ENCODE peak calls at places on chromosomes 11 and 22, in nine cellular contexts. R is naive thymus-derived CD8-positive, alpha-beta T cell; O is GM23248; G is choroid plexus epithelial cell; X is stimulated activated CD4-positive, alpha-beta T cell treated with anti-CD3 and anti-CD28 coated beads, Interleukin-1b, Interleukin-23, amount 100 ng/mL, for 1 hour; V is KG1; M is lung microvascular endothelial cell; L is NCI-H446; N is endodermal cell. B is an unnamed sample.

GRCh38 chr11:100827934-100828661 is 141.0 kb downstream of the ARHGAP42 start:
- DNase-seq in R (no peak), O (peak; percentile 14), G (peak; percentile 77), X (no peak), V (peak; percentile 4), M (peak; percentile 84), L (no peak), N (peak; percentile 86), B (no peak)

GRCh38 chr11:32920570-32920969 is 28.0 kb downstream of the QSER1 start:
- DNase-seq in R (no peak), O (no peak), G (no peak), X (no peak), V (no peak), M (no peak), L (no peak), N (no peak), B (no peak)

GRCh38 chr22:23084453-23085350 is 14.4 kb downstream of the GNAZ start:
- DNase-seq in R (no peak), O (no peak), G (no peak), X (no peak), V (no peak), M (no peak), L (no peak), N (no peak), B (no peak)

GRCh38 chr22:43820671-43821305 is 8.7 kb upstream of the EFCAB6 start:
- DNase-seq in R (no peak), O (no peak), G (no peak), X (no peak), V (no peak), M (no peak), L (no peak), N (no peak), B (no peak)

GRCh38 chr22:47354668-47355387 is 592.4 kb downstream of the TBC1D22A start:
- DNase-seq in R (no peak), O (no peak), G (no peak), X (no peak), V (no peak), M (no peak), L (no peak), N (peak; percentile 8), B (no peak)

GRCh38 chr11:61362542-61362875 is 335 bp downstream of the TMEM138 start:
- DNase-seq in R (peak; percentile 78), O (peak; percentile 90), G (peak; percentile 77), X (no peak), V (no peak), M (peak; percentile 60), L (no peak), N (no peak), B (no peak)

GRCh38 chr11:10730151-10730550 is 20.9 kb upstream of the CTR9 start:
- DNase-seq in R (no peak), O (peak; percentile 80), G (no peak), X (no peak), V (no peak), M (no peak), L (no peak), N (no peak), B (no peak)

GRCh38 chr22:32836286-32836859 is 34.9 kb downstream of the TIMP3 start:
- DNase-seq in R (no peak), O (peak; percentile 56), G (peak; percentile 49), X (no peak), V (no peak), M (no peak), L (no peak), N (peak; percentile 53), B (no peak)

GRCh38 chr22:48835857-48836672 is 991.6 kb downstream of the BRD1 start:
- DNase-seq in R (no peak), O (no peak), G (no peak), X (no peak), V (no peak), M (no peak), L (no peak), N (no peak), B (no peak)

GRCh38 chr11:46342237-46342636 is 5.0 kb upstream of the DGKZ start:
- DNase-seq in R (no peak), O (no peak), G (peak; percentile 63), X (no peak), V (peak; percentile 25), M (no peak), L (no peak), N (peak; percentile 83), B (peak; percentile 71)

GRCh38 chr22:38353142-38353629 is 36.0 kb upstream of the CSNK1E start:
- DNase-seq in R (peak; percentile 71), O (peak; percentile 75), G (peak; percentile 46), X (peak; percentile 67), V (peak; percentile 10), M (peak; percentile 60), L (peak; percentile 64), N (peak; percentile 93), B (no peak)

GRCh38 chr11:832529-833113 is at the start of gene CD151:
- DNase-seq in R (no peak), O (peak; percentile 90), G (peak; percentile 52), X (no peak), V (no peak), M (peak; percentile 72), L (peak; percentile 77), N (peak; percentile 92), B (no peak)

GRCh38 chr11:73312036-73312435 is 4.0 kb downstream of the ARHGEF17 start:
- DNase-seq in R (no peak), O (no peak), G (no peak), X (no peak), V (no peak), M (no peak), L (no peak), N (no peak), B (no peak)

GRCh38 chr11:117814766-117815261 is 9.7 kb downstream of the FXYD2 start:
- DNase-seq in R (peak; percentile 93), O (no peak), G (peak; percentile 64), X (no peak), V (peak; percentile 91), M (peak; percentile 26), L (peak; percentile 66), N (peak; percentile 75), B (no peak)

GRCh38 chr11:73173755-73174494 is 31.8 kb upstream of the FCHSD2 start:
- DNase-seq in R (no peak), O (no peak), G (no peak), X (no peak), V (no peak), M (no peak), L (no peak), N (no peak), B (no peak)

GRCh38 chr11:39990413-39990812 is 1469.0 kb downstream of the LRRC4C start:
- DNase-seq in R (no peak), O (no peak), G (no peak), X (no peak), V (no peak), M (no peak), L (no peak), N (no peak), B (no peak)

GRCh38 chr11:859394-860131 is 16.9 kb downstream of the TSPAN4 start:
- DNase-seq in R (no peak), O (peak; percentile 91), G (peak; percentile 97), X (no peak), V (no peak), M (peak; percentile 79), L (peak; percentile 86), N (no peak), B (no peak)

GRCh38 chr11:11701070-11701469 is 79.3 kb upstream of the GALNT18 start:
- DNase-seq in R (no peak), O (peak; percentile 85), G (peak; percentile 2), X (no peak), V (no peak), M (no peak), L (no peak), N (no peak), B (no peak)

GRCh38 chr11:94128171-94128745 is 383 bp upstream of the PANX1 start:
- DNase-seq in R (no peak), O (peak; percentile 68), G (peak; percentile 48), X (no peak), V (peak; percentile 81), M (peak; percentile 34), L (peak; percentile 54), N (no peak), B (no peak)

GRCh38 chr11:16945671-16946469 is 68.3 kb downstream of the PLEKHA7 start:
- DNase-seq in R (no peak), O (peak; percentile 68), G (peak; percentile 81), X (no peak), V (peak; percentile 11), M (peak; percentile 76), L (peak; percentile 31), N (peak; percentile 82), B (no peak)

GRCh38 chr22:30305519-30305905 is 16.2 kb upstream of the CASTOR1 start:
- DNase-seq in R (peak; percentile 73), O (peak; percentile 40), G (peak; percentile 56), X (no peak), V (peak; percentile 84), M (peak; percentile 34), L (no peak), N (no peak), B (peak; percentile 89)

GRCh38 chr22:44088976-44089570 is 65.0 kb downstream of the PARVB start:
- DNase-seq in R (peak; percentile 23), O (peak; percentile 88), G (no peak), X (no peak), V (no peak), M (no peak), L (peak; percentile 72), N (no peak), B (no peak)

GRCh38 chr22:43331064-43331435 is 12.1 kb downstream of the SCUBE1 start:
- DNase-seq in R (no peak), O (no peak), G (no peak), X (no peak), V (no peak), M (no peak), L (no peak), N (no peak), B (no peak)

GRCh38 chr11:133163463-133164419 is 368.6 kb downstream of the OPCML start:
- DNase-seq in R (no peak), O (peak; percentile 62), G (peak; percentile 52), X (no peak), V (peak; percentile 48), M (peak; percentile 52), L (peak; percentile 41), N (peak; percentile 65), B (peak; percentile 56)

GRCh38 chr11:16469968-16470367 is 113.6 kb upstream of the SOX6 start:
- DNase-seq in R (no peak), O (no peak), G (no peak), X (no peak), V (no peak), M (no peak), L (no peak), N (no peak), B (no peak)